ENCODE peak calls at places on chromosomes 6 and 20, in four cellular contexts. U is T1000; H is AG04450; K is naive thymus-derived CD8-positive, alpha-beta T cell. W is an unnamed sample.

GRCh38 chr20:60895363-60896079 is 356.5 kb upstream of the CDH4 start:
- DNase-seq in U (no peak), H (no peak), K (no peak), W (no peak)

GRCh38 chr6:27263886-27264285 is 16.4 kb downstream of the PRSS16 start:
- DNase-seq in U (no peak), H (no peak), K (no peak), W (no peak)

GRCh38 chr6:43506171-43506570 is 4.0 kb downstream of the LRRC73 start:
- DNase-seq in U (no peak), H (no peak), K (no peak), W (no peak)

GRCh38 chr20:46158476-46158987 is 40.4 kb downstream of the CD40 start:
- DNase-seq in U (no peak), H (no peak), K (no peak), W (no peak)

GRCh38 chr6:44257007-44257752 is at the start of gene SLC35B2:
- DNase-seq in U (peak), H (no peak), K (peak), W (peak)

GRCh38 chr20:46438156-46438750 is 31.8 kb upstream of the ELMO2 start:
- DNase-seq in U (no peak), H (no peak), K (no peak), W (peak)

GRCh38 chr20:32517914-32518592 is 67.1 kb downstream of the NOL4L start:
- DNase-seq in U (no peak), H (no peak), K (no peak), W (no peak)

GRCh38 chr6:144478487-144478886 is 193.4 kb downstream of the UTRN start:
- DNase-seq in U (no peak), H (no peak), K (no peak), W (no peak)

GRCh38 chr6:90195094-90195793 is 101.4 kb downstream of the BACH2 start:
- DNase-seq in U (no peak), H (no peak), K (no peak), W (no peak)

GRCh38 chr6:4935486-4935885 is 68.4 kb downstream of the RPP40 start:
- DNase-seq in U (no peak), H (no peak), K (no peak), W (no peak)

GRCh38 chr6:50653253-50653652 is 60.1 kb upstream of the TFAP2D start:
- DNase-seq in U (no peak), H (no peak), K (no peak), W (no peak)

GRCh38 chr6:27829453-27830211 is 82.6 kb downstream of the OR2B2 start:
- DNase-seq in U (no peak), H (no peak), K (no peak), W (no peak)

GRCh38 chr6:170096191-170096802 is 194.6 kb downstream of the DLL1 start:
- DNase-seq in U (no peak), H (no peak), K (no peak), W (peak)

GRCh38 chr6:43771858-43772570 is 2.0 kb downstream of the VEGFA start:
- DNase-seq in U (no peak), H (no peak), K (no peak), W (no peak)

W was measured in NCI-H1436.